ENCODE peak calls at places on chromosome 15, in ten cellular contexts. K is cardiac fibroblast; L is uterus; J is ascending aorta; R is heart right ventricle; Z is CD8-positive, alpha-beta T cell; I is GM23338; Q is tibial nerve; M is heart left ventricle; U is kidney epithelial cell. S is an unnamed sample.

GRCh38 chr15:50355612-50355905 is 561 bp upstream of the GABPB1 start:
- DNase-seq in K (no peak), L (no peak), J (no peak), R (no peak), Z (no peak), I (no peak), Q (no peak), M (no peak), U (no peak), S (no peak)

GRCh38 chr15:74367296-74367854 is at the start of gene CYP11A1:
- DNase-seq in K (no peak), L (no peak), J (no peak), R (no peak), Z (no peak), I (no peak), Q (no peak), M (no peak), U (no peak), S (no peak)

GRCh38 chr15:62075595-62076279 is 9.0 kb downstream of the C2CD4A start:
- DNase-seq in K (peak; percentile 55), L (no peak), J (no peak), R (no peak), Z (no peak), I (no peak), Q (no peak), M (no peak), U (peak; percentile 65), S (no peak)

GRCh38 chr15:46297766-46298165 is 662.9 kb downstream of the SQOR start:
- DNase-seq in K (no peak), L (no peak), J (no peak), R (no peak), Z (no peak), I (no peak), Q (no peak), M (no peak), U (no peak), S (peak; percentile 54)

GRCh38 chr15:22881739-22882440 is 43.4 kb downstream of the NIPA2 start:
- DNase-seq in K (no peak), L (no peak), J (no peak), R (no peak), Z (no peak), I (no peak), Q (no peak), M (no peak), U (no peak), S (no peak)

GRCh38 chr15:89556413-89557262 is 18.6 kb upstream of the TICRR start:
- DNase-seq in K (peak; percentile 86), L (peak; percentile 36), J (no peak), R (peak; percentile 57), Z (no peak), I (peak; percentile 94), Q (peak; percentile 73), M (peak; percentile 45), U (peak; percentile 32), S (peak; percentile 73)

GRCh38 chr15:89999676-90000174 is 1.4 kb upstream of the ZNF710 start:
- DNase-seq in K (no peak), L (peak; percentile 28), J (no peak), R (peak; percentile 50), Z (no peak), I (peak; percentile 90), Q (no peak), M (peak; percentile 39), U (no peak), S (no peak)

GRCh38 chr15:36755341-36755740 is 175.9 kb downstream of the CDIN1 start:
- DNase-seq in K (no peak), L (no peak), J (no peak), R (no peak), Z (no peak), I (no peak), Q (no peak), M (no peak), U (no peak), S (no peak)

GRCh38 chr15:60729850-60730458 is 251.0 kb upstream of the ICE2 start:
- DNase-seq in K (no peak), L (no peak), J (no peak), R (no peak), Z (no peak), I (no peak), Q (no peak), M (no peak), U (no peak), S (peak; percentile 40)

GRCh38 chr15:50256188-50257041 is 9.1 kb downstream of the HDC start:
- DNase-seq in K (peak; percentile 55), L (no peak), J (no peak), R (no peak), Z (no peak), I (no peak), Q (no peak), M (no peak), U (no peak), S (no peak)

GRCh38 chr15:57705746-57706404 is 639 bp upstream of the POLR2M start:
- DNase-seq in K (no peak), L (no peak), J (no peak), R (no peak), Z (no peak), I (no peak), Q (no peak), M (no peak), U (no peak), S (no peak)

GRCh38 chr15:60720493-60721231 is 241.7 kb upstream of the ICE2 start:
- DNase-seq in K (no peak), L (no peak), J (no peak), R (no peak), Z (peak; percentile 57), I (no peak), Q (no peak), M (no peak), U (no peak), S (peak; percentile 83)

GRCh38 chr15:75232826-75233503 is 25.2 kb upstream of the GOLGA6C start:
- DNase-seq in K (no peak), L (no peak), J (no peak), R (no peak), Z (no peak), I (no peak), Q (no peak), M (no peak), U (no peak), S (no peak)

GRCh38 chr15:69718916-69719315 is 266.3 kb downstream of the RPLP1 start:
- DNase-seq in K (no peak), L (no peak), J (peak; percentile 49), R (peak; percentile 12), Z (peak; percentile 51), I (no peak), Q (peak; percentile 52), M (peak; percentile 53), U (no peak), S (no peak)

GRCh38 chr15:62404194-62404985 is 239.3 kb upstream of the C2CD4B start:
- DNase-seq in K (no peak), L (no peak), J (no peak), R (no peak), Z (no peak), I (no peak), Q (no peak), M (no peak), U (no peak), S (no peak)

GRCh38 chr15:89068325-89068784 is 19.9 kb upstream of the ABHD2 start:
- DNase-seq in K (peak; percentile 83), L (no peak), J (no peak), R (peak; percentile 23), Z (no peak), I (no peak), Q (no peak), M (no peak), U (peak; percentile 73), S (peak; percentile 92)

DNA sequence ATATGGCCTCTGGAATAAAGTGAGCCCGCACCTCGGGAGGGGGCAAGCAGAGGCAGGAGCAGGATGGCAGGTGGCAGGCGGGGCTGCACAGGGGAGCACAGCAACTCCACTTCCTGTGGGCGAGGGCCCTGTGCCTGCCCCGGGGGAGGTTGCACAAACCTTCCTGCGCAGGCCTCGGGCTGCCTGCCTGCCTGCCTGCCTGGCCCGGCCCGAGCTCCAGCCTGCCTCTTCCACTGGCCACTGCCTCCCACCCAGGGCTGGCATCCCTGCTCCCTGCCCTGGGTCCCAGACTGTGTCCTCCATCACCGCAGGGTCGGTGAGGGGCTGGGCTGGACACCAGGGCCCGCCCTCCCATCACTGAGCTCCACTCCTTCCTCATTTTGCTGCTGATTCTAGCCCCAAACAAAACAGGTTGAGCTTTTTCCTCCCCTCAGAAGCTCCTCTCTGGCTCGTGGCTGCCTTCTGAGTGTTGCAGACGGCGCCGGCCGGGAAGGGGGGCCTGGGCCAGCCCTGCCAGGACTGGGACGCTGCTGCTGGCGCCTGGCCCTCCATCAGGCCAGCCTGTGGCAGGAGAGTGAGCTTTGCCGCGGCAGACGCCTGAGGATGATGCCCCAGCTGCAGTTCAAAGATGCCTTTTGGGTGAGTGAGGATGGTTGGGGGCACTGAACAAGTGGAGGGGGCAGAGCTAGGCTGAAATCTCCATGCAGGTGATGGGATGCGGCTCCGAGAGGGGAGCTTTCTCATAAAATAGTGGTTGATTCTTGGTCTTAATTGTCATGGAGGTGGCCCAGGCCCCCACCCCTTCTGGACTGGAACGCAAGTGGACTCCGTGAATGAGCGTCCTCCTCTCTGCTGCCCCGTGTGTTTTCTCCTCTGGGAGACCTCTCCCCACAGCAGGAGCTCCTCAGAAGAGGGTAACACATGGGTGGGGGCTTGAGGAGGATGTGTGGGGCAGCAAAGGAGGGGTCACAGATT is at the start of gene PSTPIP1:
- DNase-seq in K (no peak), L (no peak), J (no peak), R (no peak), Z (peak; percentile 81), I (no peak), Q (no peak), M (peak; percentile 62), U (no peak), S (peak; percentile 81)
- H3K4me3 ChIP-seq in K (no peak within 1 kb of the TSS), L (no peak within 1 kb of the TSS), J (peak within 1 kb of the TSS; percentile 29), R (peak within 1 kb of the TSS; percentile 30), Z (peak within 1 kb of the TSS; percentile 87), I (no peak within 1 kb of the TSS), Q (peak within 1 kb of the TSS; percentile 15), M (peak within 1 kb of the TSS; percentile 40), U (no peak within 1 kb of the TSS), S (peak within 1 kb of the TSS; percentile 55)

GRCh38 chr15:44670087-44670945 is 6.9 kb upstream of the SPG11 start:
- DNase-seq in K (no peak), L (no peak), J (no peak), R (no peak), Z (no peak), I (no peak), Q (no peak), M (no peak), U (no peak), S (no peak)
- H3K4me3 ChIP-seq in K (no peak overlapping the region), L (no peak overlapping the region), J (no peak overlapping the region), R (no peak overlapping the region), Z (no peak overlapping the region), I (no peak overlapping the region), Q (no peak overlapping the region), M (no peak overlapping the region), U (no peak overlapping the region), S (no peak overlapping the region)

GRCh38 chr15:58773024-58773423 is 1.9 kb downstream of the MINDY2 start:
- DNase-seq in K (no peak), L (no peak), J (no peak), R (no peak), Z (no peak), I (no peak), Q (no peak), M (no peak), U (no peak), S (no peak)
- H3K4me3 ChIP-seq in K (peak overlapping the region; percentile 85), L (peak overlapping the region; percentile 64), J (peak overlapping the region; percentile 70), R (peak overlapping the region; percentile 82), Z (no peak overlapping the region), I (peak overlapping the region; percentile 86), Q (peak overlapping the region; percentile 99), M (peak overlapping the region; percentile 94), U (peak overlapping the region; percentile 81), S (peak overlapping the region; percentile 90)

GRCh38 chr15:99129644-99130043 is 24.8 kb downstream of the SYNM start:
- DNase-seq in K (no peak), L (no peak), J (no peak), R (no peak), Z (no peak), I (no peak), Q (no peak), M (no peak), U (no peak), S (no peak)
- H3K4me3 ChIP-seq in K (no peak overlapping the region), L (no peak overlapping the region), J (no peak overlapping the region), R (no peak overlapping the region), Z (no peak overlapping the region), I (no peak overlapping the region), Q (no peak overlapping the region), M (no peak overlapping the region), U (no peak overlapping the region), S (no peak overlapping the region)

S was measured in GM12865.